ENCODE peak calls at places on chromosome 20, in ten cellular contexts. G, C, N, M, R, E, B, H, W and X are unnamed samples.

GRCh38 chr20:25042531-25043498 is 15.1 kb downstream of the ACSS1 start:
- DNase-seq in G (no peak), C (no peak), N (no peak), M (no peak), R (no peak), E (peak; percentile 52), B (no peak), H (no peak), W (peak; percentile 65), X (no peak)

GRCh38 chr20:36175016-36175415 is 20.5 kb downstream of the EPB41L1 start:
- DNase-seq in G (no peak), C (no peak), N (peak; percentile 33), M (no peak), R (no peak), E (no peak), B (no peak), H (no peak), W (no peak), X (no peak)

GRCh38 chr20:5353624-5354496 is 37.1 kb upstream of the PROKR2 start:
- DNase-seq in G (peak; percentile 71), C (peak; percentile 43), N (no peak), M (no peak), R (peak; percentile 69), E (no peak), B (no peak), H (no peak), W (no peak), X (no peak)

GRCh38 chr20:31913431-31914157 is 38.3 kb downstream of the PDRG1 start:
- DNase-seq in G (no peak), C (no peak), N (no peak), M (no peak), R (no peak), E (no peak), B (no peak), H (no peak), W (no peak), X (no peak)

GRCh38 chr20:33298391-33298790 is 15.4 kb downstream of the BPIFB1 start:
- DNase-seq in G (no peak), C (no peak), N (no peak), M (no peak), R (no peak), E (no peak), B (no peak), H (no peak), W (no peak), X (no peak)

GRCh38 chr20:23363257-23363649 is 1.3 kb downstream of the GZF1 start:
- DNase-seq in G (no peak), C (no peak), N (no peak), M (no peak), R (no peak), E (no peak), B (no peak), H (no peak), W (no peak), X (no peak)

GRCh38 chr20:51695574-51696303 is 72.5 kb downstream of the ATP9A start:
- DNase-seq in G (peak; percentile 66), C (peak; percentile 22), N (no peak), M (peak; percentile 43), R (peak; percentile 95), E (no peak), B (no peak), H (no peak), W (no peak), X (peak; percentile 57)

GRCh38 chr20:11155156-11155805 is 481.5 kb upstream of the JAG1 start:
- DNase-seq in G (no peak), C (no peak), N (no peak), M (no peak), R (peak; percentile 74), E (no peak), B (no peak), H (no peak), W (no peak), X (no peak)

GRCh38 chr20:63520939-63521601 is 505 bp downstream of the PPDPF start:
- DNase-seq in G (peak; percentile 81), C (peak; percentile 62), N (peak; percentile 82), M (no peak), R (peak; percentile 80), E (peak; percentile 93), B (peak; percentile 80), H (no peak), W (peak; percentile 63), X (peak; percentile 36)

GRCh38 chr20:32580970-32581838 is 3.9 kb downstream of the NOL4L start:
- DNase-seq in G (no peak), C (no peak), N (peak; percentile 89), M (no peak), R (no peak), E (no peak), B (peak; percentile 67), H (no peak), W (no peak), X (no peak)

GRCh38 chr20:50519036-50519780 is 9.0 kb downstream of the PTPN1 start:
- DNase-seq in G (no peak), C (no peak), N (no peak), M (no peak), R (no peak), E (no peak), B (no peak), H (no peak), W (no peak), X (no peak)

GRCh38 chr20:47764154-47764734 is 21.0 kb downstream of the SULF2 start:
- DNase-seq in G (no peak), C (peak; percentile 63), N (no peak), M (no peak), R (peak; percentile 33), E (no peak), B (no peak), H (no peak), W (no peak), X (no peak)
- TF ChIP-seq CTCF in G (no peak), C (no peak), N (no peak), M (no peak), R (peak; percentile 19), E (no peak), B (no peak), H (no peak), W (no peak), X (no peak)

DNA sequence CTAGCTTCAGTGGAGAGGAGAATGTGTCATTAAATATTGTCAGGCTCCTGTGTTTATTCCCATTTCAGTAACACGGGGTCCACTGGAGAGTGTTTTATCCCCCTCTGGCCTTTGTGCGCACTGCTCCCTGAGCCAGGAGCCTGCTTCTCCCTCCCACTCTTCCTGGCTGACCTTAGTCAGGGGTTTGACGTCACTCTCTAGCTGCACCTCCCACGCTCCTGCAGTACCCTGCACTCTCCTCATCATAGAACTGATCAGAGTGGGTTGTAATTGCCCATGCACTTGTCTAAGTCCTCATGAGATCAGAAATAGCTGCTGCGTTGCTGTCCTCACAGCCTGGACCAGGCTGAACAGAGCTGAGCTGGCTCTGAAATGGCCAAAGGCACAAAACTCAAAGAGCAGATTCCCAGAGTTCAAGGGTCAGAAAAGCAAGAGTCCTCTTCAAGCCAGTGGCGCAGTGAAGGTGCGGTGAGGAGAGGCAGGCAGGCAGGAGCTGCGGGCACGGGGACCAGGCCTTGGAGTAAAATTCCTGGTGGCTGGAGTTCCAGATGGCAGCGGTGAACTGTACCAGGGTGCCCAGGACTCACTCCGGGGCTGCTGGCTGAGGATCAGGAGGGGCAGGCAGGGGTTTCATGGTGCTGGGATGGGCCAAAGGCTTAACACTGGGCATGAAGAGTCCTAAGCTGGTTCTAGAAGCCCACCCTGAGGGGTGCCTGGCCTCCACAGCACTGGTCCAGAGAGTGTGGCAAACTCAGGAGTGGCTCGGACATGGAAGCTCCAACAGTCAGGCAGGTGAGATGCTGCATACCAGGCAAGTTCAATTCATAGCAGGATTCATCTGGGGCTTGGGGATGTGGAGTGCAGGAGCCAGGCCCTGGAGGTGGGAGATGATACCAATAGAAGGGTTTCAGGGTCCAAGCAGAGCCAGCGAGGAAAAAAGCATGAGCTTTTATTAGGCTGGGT is 170.9 kb downstream of the SCP2D1 start:
- DNase-seq in G (no peak), C (no peak), N (no peak), M (no peak), R (peak; percentile 38), E (no peak), B (no peak), H (no peak), W (no peak), X (no peak)
- TF ChIP-seq CTCF in G (no peak), C (no peak), N (no peak), M (no peak), R (no peak), E (no peak), B (no peak), H (no peak), W (no peak), X (no peak)

GRCh38 chr20:15842872-15843271 is 730.4 kb downstream of the KIF16B start:
- DNase-seq in G (no peak), C (no peak), N (no peak), M (no peak), R (peak; percentile 11), E (no peak), B (no peak), H (no peak), W (no peak), X (no peak)
- TF ChIP-seq CTCF in G (no peak), C (no peak), N (no peak), M (no peak), R (peak; percentile 47), E (no peak), B (no peak), H (peak; percentile 0), W (no peak), X (no peak)

GRCh38 chr20:58634818-58635665 is 16.0 kb upstream of the STX16 start:
- DNase-seq in G (no peak), C (no peak), N (peak; percentile 18), M (no peak), R (no peak), E (no peak), B (no peak), H (no peak), W (no peak), X (no peak)

GRCh38 chr20:58638467-58639181 is 12.5 kb upstream of the STX16 start:
- DNase-seq in G (no peak), C (no peak), N (peak; percentile 4), M (no peak), R (no peak), E (no peak), B (no peak), H (no peak), W (peak; percentile 5), X (no peak)

GRCh38 chr20:58636396-58636982 is 14.6 kb upstream of the STX16 start:
- DNase-seq in G (no peak), C (no peak), N (peak; percentile 6), M (no peak), R (no peak), E (no peak), B (no peak), H (no peak), W (peak; percentile 13), X (no peak)

GRCh38 chr20:58637466-58638198 is 13.5 kb upstream of the STX16 start:
- DNase-seq in G (no peak), C (no peak), N (peak; percentile 13), M (no peak), R (no peak), E (no peak), B (no peak), H (no peak), W (no peak), X (no peak)

DNA sequence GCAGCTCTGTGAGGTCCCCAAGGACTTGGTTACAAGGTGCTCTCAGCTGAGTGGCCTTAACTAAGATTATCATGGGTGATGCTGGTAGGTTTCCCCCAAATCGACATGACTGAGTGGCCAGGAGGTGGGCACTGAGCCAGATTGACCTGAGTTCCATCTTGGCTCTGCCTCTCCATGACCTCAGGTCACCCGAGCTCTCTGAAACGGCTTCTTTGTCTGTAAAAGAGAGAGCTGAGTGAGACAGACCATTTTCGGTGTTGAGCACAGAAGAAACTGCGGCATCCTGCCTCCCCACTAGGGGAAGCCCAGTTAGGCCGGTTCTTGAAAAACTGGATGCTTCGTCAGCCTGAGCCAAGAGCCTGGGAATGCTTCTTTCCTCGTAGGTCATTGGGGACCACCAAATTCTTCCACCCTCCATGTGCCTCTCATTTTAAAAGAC is 14.1 kb upstream of the STX16 start:
- DNase-seq in G (peak; percentile 38), C (no peak), N (peak; percentile 36), M (no peak), R (no peak), E (no peak), B (no peak), H (no peak), W (no peak), X (no peak)
- TF ChIP-seq CTCF in G (peak; percentile 34), C (no peak), N (peak; percentile 47), M (peak; percentile 35), R (peak; percentile 23), E (no peak), B (peak; percentile 17), H (peak; percentile 26), W (no peak), X (no peak)